ENCODE peak calls at places on chromosomes 1 and 21, in seven cellular contexts. H is DMS 273 treated with DMSO at 0.1 percent for 48 hours; N is iris pigment epithelial cell; K is activated CD4-positive, alpha-beta memory T cell treated with anti-CD3 and anti-CD28 coated beads for 36 hours; X is GM03348; U is NCI-H748 treated with DMSO at 0.1 percent for 48 hours; P is H9. Y is an unnamed sample.
A peak's percentile ranks its signal among the peaks of the same experiment; 100 is the strongest.

GRCh38 chr1:53899206-53899628 is 5.2 kb downstream of the DIO1 start:
- DNase-seq in N (no peak), P (no peak), H (no peak), U (no peak), K (no peak), X (peak; percentile 42), Y (peak; percentile 69)

GRCh38 chr1:214678386-214678785 is 75.4 kb downstream of the CENPF start:
- DNase-seq in U (no peak), P (no peak), N (peak; percentile 38), H (no peak), K (no peak), X (no peak), Y (no peak)

GRCh38 chr1:228378453-228379164 is 28.0 kb downstream of the TRIM11 start:
- DNase-seq in H (no peak), N (peak; percentile 79), P (peak; percentile 94), K (peak; percentile 81), U (peak; percentile 50), X (peak; percentile 89), Y (peak; percentile 92)

GRCh38 chr1:198678301-198678836 is 39.5 kb downstream of the PTPRC start:
- DNase-seq in P (no peak), K (peak; percentile 45), H (no peak), N (no peak), X (no peak), U (no peak), Y (no peak)

GRCh38 chr21:46322351-46323226 is 1.1 kb downstream of the C21orf58 start:
- DNase-seq in U (peak; percentile 17), N (peak; percentile 57), K (peak; percentile 34), H (no peak), P (no peak), X (peak; percentile 50), Y (peak; percentile 51)

GRCh38 chr1:163401211-163401610 is 79.5 kb downstream of the NUF2 start:
- DNase-seq in N (no peak), U (no peak), K (no peak), H (no peak), X (no peak), P (no peak), Y (no peak)

GRCh38 chr1:238061967-238062613 is 171.4 kb upstream of the ZP4 start:
- DNase-seq in X (no peak), U (no peak), P (no peak), N (peak; percentile 29), K (no peak), H (no peak), Y (no peak)

GRCh38 chr1:31418626-31419025 is 5.6 kb downstream of the SERINC2 start:
- DNase-seq in N (no peak), X (no peak), U (no peak), P (no peak), K (no peak), H (no peak), Y (no peak)

GRCh38 chr1:193730017-193730416 is 543.6 kb upstream of the B3GALT2 start:
- DNase-seq in N (peak; percentile 90), P (no peak), K (no peak), X (no peak), U (no peak), H (no peak), Y (peak; percentile 32)

GRCh38 chr21:45747233-45747766 is 103.8 kb downstream of the PCBP3 start:
- DNase-seq in N (no peak), H (peak; percentile 44), P (no peak), K (no peak), X (no peak), U (no peak), Y (no peak)

Y was measured in cardiac fibroblast.